ENCODE peak calls at places on chromosomes 5 and 9, in nine cellular contexts. S is GM12878, G is SK-N-SH, A is mammary epithelial cell, M is fibroblast of lung, P is PC-3, V is IMR-90, F is A549, D is neuronal stem cell. I is an unnamed sample.

GRCh38 chr5:579746-580366 is 32.3 kb upstream of the CEP72 start:
- DNase-seq in S (no peak), G (no peak), A (no peak), M (no peak), P (no peak), V (no peak), F (no peak), D (no peak), I (no peak)

GRCh38 chr5:174192103-174192655 is 146.7 kb downstream of the NSG2 start:
- DNase-seq in S (no peak), G (no peak), A (no peak), M (no peak), P (no peak), V (no peak), F (no peak), D (no peak), I (no peak)

GRCh38 chr9:37922391-37923120 is 18.6 kb upstream of the SLC25A51 start:
- DNase-seq in S (no peak), G (peak; percentile 48), A (peak; percentile 65), M (no peak), P (no peak), V (no peak), F (no peak), D (no peak), I (no peak)

GRCh38 chr9:21710792-21711191 is 91.6 kb upstream of the MTAP start:
- DNase-seq in S (no peak), G (no peak), A (peak; percentile 46), M (peak; percentile 73), P (no peak), V (peak; percentile 60), F (no peak), D (no peak), I (no peak)

GRCh38 chr5:179974946-179975712 is 67.4 kb upstream of the TBC1D9B start:
- DNase-seq in S (no peak), G (peak; percentile 74), A (no peak), M (no peak), P (peak; percentile 33), V (no peak), F (no peak), D (peak; percentile 18), I (peak; percentile 32)

GRCh38 chr5:116375926-116376325 is 198.7 kb downstream of the SEMA6A start:
- DNase-seq in S (no peak), G (no peak), A (no peak), M (no peak), P (no peak), V (no peak), F (no peak), D (no peak), I (no peak)

GRCh38 chr5:169071-169727 is 22.1 kb upstream of the LRRC14B start:
- DNase-seq in S (no peak), G (no peak), A (no peak), M (peak; percentile 93), P (peak; percentile 9), V (peak; percentile 83), F (no peak), D (no peak), I (no peak)

GRCh38 chr9:97045300-97045699 is 6.4 kb upstream of the CTSV start:
- DNase-seq in S (no peak), G (no peak), A (no peak), M (no peak), P (no peak), V (no peak), F (no peak), D (no peak), I (no peak)

GRCh38 chr5:124773291-124774001 is 27.0 kb upstream of the ZNF608 start:
- DNase-seq in S (no peak), G (peak; percentile 16), A (no peak), M (peak; percentile 20), P (no peak), V (no peak), F (no peak), D (peak; percentile 37), I (no peak)

GRCh38 chr5:135448071-135448704 is 1.0 kb upstream of the DCANP1 start:
- DNase-seq in S (no peak), G (no peak), A (peak; percentile 25), M (peak; percentile 25), P (no peak), V (no peak), F (no peak), D (no peak), I (no peak)

GRCh38 chr5:77876862-77877502 is 100.8 kb upstream of the TBCA start:
- DNase-seq in S (no peak), G (no peak), A (no peak), M (no peak), P (no peak), V (peak; percentile 18), F (no peak), D (no peak), I (no peak)

GRCh38 chr5:149325166-149325735 is 20.0 kb upstream of the GRPEL2 start:
- DNase-seq in S (no peak), G (no peak), A (peak; percentile 89), M (peak; percentile 49), P (no peak), V (peak; percentile 38), F (no peak), D (no peak), I (no peak)

GRCh38 chr9:30932226-30932625 is 1452.2 kb upstream of the ACO1 start:
- DNase-seq in S (no peak), G (no peak), A (peak; percentile 45), M (peak; percentile 10), P (peak; percentile 67), V (no peak), F (no peak), D (no peak), I (peak; percentile 47)

GRCh38 chr5:167332291-167332690 is 959.2 kb upstream of the WWC1 start:
- DNase-seq in S (no peak), G (no peak), A (no peak), M (no peak), P (no peak), V (no peak), F (no peak), D (peak; percentile 9), I (no peak)

GRCh38 chr9:86802900-86803673 is 144.2 kb downstream of the GAS1 start:
- DNase-seq in S (no peak), G (no peak), A (no peak), M (no peak), P (no peak), V (no peak), F (no peak), D (no peak), I (no peak)

GRCh38 chr5:88389248-88390006 is 120.8 kb upstream of the TMEM161B start:
- DNase-seq in S (no peak), G (no peak), A (no peak), M (peak; percentile 30), P (no peak), V (no peak), F (no peak), D (no peak), I (no peak)

GRCh38 chr5:88384901-88385300 is 116.3 kb upstream of the TMEM161B start:
- DNase-seq in S (no peak), G (no peak), A (no peak), M (no peak), P (no peak), V (no peak), F (no peak), D (no peak), I (no peak)

GRCh38 chr5:88390007-88390385 is 121.4 kb upstream of the TMEM161B start:
- DNase-seq in S (no peak), G (no peak), A (no peak), M (no peak), P (no peak), V (no peak), F (no peak), D (no peak), I (no peak)

GRCh38 chr5:88391116-88391515 is 122.5 kb upstream of the TMEM161B start:
- DNase-seq in S (no peak), G (no peak), A (no peak), M (no peak), P (no peak), V (no peak), F (no peak), D (no peak), I (no peak)

DNA sequence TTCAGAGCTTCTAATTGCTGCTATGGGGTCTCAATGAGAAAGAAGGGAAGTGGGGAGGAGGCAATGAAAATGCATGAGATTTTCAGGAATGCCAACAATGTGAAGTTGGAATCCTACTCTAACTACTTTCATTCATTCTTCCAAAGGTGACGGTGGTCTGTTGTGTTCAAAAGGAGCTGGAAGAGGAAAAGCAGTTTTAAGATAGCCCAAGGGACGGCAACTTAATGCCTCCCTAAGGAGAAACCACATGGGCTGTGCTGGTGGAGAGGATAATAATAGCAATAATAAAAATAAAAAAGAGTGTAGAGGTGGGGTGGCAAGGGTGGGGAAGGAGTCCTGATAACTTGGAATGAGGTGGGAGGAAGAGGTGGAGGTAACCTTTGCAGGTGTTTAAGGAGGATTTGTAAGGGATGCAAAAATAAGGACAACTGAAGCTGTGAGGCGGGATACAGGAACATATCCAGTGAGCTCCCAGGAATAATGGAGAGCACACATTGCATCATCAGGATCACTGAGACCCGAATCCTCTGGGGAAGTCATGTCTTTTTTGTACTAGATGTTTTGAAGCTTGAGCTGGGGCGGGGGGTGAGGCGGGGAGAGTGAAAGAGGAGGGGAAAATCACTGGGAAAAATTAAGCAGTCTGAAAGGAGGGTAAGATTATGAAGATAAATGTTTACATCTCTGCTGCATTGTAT is 120.0 kb upstream of the TMEM161B start:
- DNase-seq in S (no peak), G (no peak), A (no peak), M (no peak), P (no peak), V (no peak), F (no peak), D (peak; percentile 56), I (no peak)
- H3K27ac ChIP-seq in S (no peak overlapping the region), G (no peak overlapping the region), A (no peak overlapping the region), M (no peak overlapping the region), P (no peak overlapping the region), V (no peak overlapping the region), F (no peak overlapping the region), D (peak overlapping the region; percentile 89), I (no peak overlapping the region)

GRCh38 chr5:139481122-139481533 is 1.4 kb downstream of the STING1 start:
- DNase-seq in S (no peak), G (peak; percentile 11), A (no peak), M (no peak), P (no peak), V (no peak), F (no peak), D (no peak), I (peak; percentile 31)
- H3K4me2 ChIP-seq in S (peak overlapping the region; percentile 94), G (peak overlapping the region; percentile 96), A (peak overlapping the region; percentile 90), M (peak overlapping the region; percentile 98), P (peak overlapping the region; percentile 77), V (peak overlapping the region; percentile 80), F (no peak overlapping the region), D (no peak overlapping the region), I (peak overlapping the region; percentile 76)

GRCh38 chr5:40652441-40653220 is 27.1 kb upstream of the PTGER4 start:
- DNase-seq in S (no peak), G (no peak), A (no peak), M (no peak), P (no peak), V (no peak), F (no peak), D (no peak), I (no peak)
- H3K27ac ChIP-seq in S (no peak overlapping the region), G (no peak overlapping the region), A (no peak overlapping the region), M (no peak overlapping the region), P (no peak overlapping the region), V (no peak overlapping the region), F (no peak overlapping the region), D (no peak overlapping the region), I (no peak overlapping the region)

DNA sequence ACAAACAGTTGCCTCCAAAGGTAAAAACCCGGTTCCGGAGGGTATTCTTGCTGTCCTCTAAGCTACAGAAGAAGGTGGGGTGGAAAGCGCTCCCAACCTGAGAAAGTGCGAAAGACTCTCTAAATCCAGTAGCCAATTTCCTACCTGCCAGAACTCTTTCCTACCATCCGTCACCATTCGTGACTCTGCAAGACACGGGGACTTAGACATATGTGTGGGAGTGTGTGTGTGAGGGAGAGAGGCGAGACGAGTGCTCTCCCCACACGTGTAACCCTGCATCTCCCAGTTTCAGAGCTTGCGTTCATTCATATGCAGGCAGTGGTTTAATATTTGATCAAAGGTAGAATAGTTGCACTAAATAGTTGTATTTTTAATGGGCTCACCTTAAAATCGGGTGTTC is 473 bp upstream of the GABRA1 start:
- DNase-seq in S (no peak), G (no peak), A (no peak), M (no peak), P (no peak), V (no peak), F (no peak), D (peak; percentile 1), I (no peak)
- H3K4me2 ChIP-seq in S (no peak overlapping the region), G (peak overlapping the region; percentile 71), A (no peak overlapping the region), M (no peak overlapping the region), P (no peak overlapping the region), V (no peak overlapping the region), F (no peak overlapping the region), D (peak overlapping the region; percentile 19), I (no peak overlapping the region)